ENCODE peak calls at places on chromosomes 5 and 9, in five cellular contexts. One of them, this sample, is unnamed. For H3K9me3, the result is how much of the 10 kb centered on the place peaks cover.

GRCh38 chr9:29564564-29564963 is 1991.3 kb upstream of the C9orf72 start:
- DNase-seq in HCT116: no peak
- DNase-seq in MM.1S: no peak
- DNase-seq in CD4-positive, CD25-positive, alpha-beta regulatory T cell: no peak
- DNase-seq in fibroblast of lung: no peak
- DNase-seq in this sample: no peak

GRCh38 chr9:135602789-135603481 is 36.4 kb downstream of the GLT6D1 start:
- DNase-seq in MM.1S: peak
- DNase-seq in fibroblast of lung: peak
- DNase-seq in CD4-positive, CD25-positive, alpha-beta regulatory T cell: peak
- DNase-seq in HCT116: peak
- DNase-seq in this sample: no peak

GRCh38 chr5:177071671-177072385 is 14.9 kb upstream of the FGFR4 start:
- DNase-seq in MM.1S: peak
- DNase-seq in fibroblast of lung: peak
- DNase-seq in HCT116: peak
- DNase-seq in CD4-positive, CD25-positive, alpha-beta regulatory T cell: peak
- DNase-seq in this sample: peak

GRCh38 chr9:121619989-121620673 is 31.3 kb upstream of the DAB2IP start:
- DNase-seq in HCT116: no peak
- DNase-seq in CD4-positive, CD25-positive, alpha-beta regulatory T cell: no peak
- DNase-seq in MM.1S: no peak
- DNase-seq in fibroblast of lung: no peak
- DNase-seq in this sample: no peak

GRCh38 chr9:18256574-18256973 is 217.4 kb upstream of the ADAMTSL1 start:
- DNase-seq in MM.1S: no peak
- DNase-seq in fibroblast of lung: no peak
- DNase-seq in CD4-positive, CD25-positive, alpha-beta regulatory T cell: no peak
- DNase-seq in HCT116: no peak
- DNase-seq in this sample: no peak

GRCh38 chr5:120419110-120419509 is 45.0 kb upstream of the PRR16 start:
- DNase-seq in fibroblast of lung: peak
- DNase-seq in HCT116: no peak
- DNase-seq in CD4-positive, CD25-positive, alpha-beta regulatory T cell: no peak
- DNase-seq in MM.1S: no peak
- DNase-seq in this sample: no peak

GRCh38 chr9:96383165-96383939 is at the start of gene SLC35D2:
- DNase-seq in CD4-positive, CD25-positive, alpha-beta regulatory T cell: peak
- DNase-seq in MM.1S: no peak
- DNase-seq in HCT116: no peak
- DNase-seq in fibroblast of lung: peak
- DNase-seq in this sample: no peak

GRCh38 chr5:6719417-6719816 is 6.2 kb downstream of the TENT4A start:
- DNase-seq in fibroblast of lung: no peak
- DNase-seq in MM.1S: no peak
- DNase-seq in CD4-positive, CD25-positive, alpha-beta regulatory T cell: no peak
- DNase-seq in HCT116: no peak
- DNase-seq in this sample: no peak

GRCh38 chr9:76023715-76024195 is 133.3 kb downstream of the PCSK5 start:
- DNase-seq in MM.1S: peak
- DNase-seq in HCT116: peak
- DNase-seq in fibroblast of lung: peak
- DNase-seq in CD4-positive, CD25-positive, alpha-beta regulatory T cell: peak
- DNase-seq in this sample: peak

GRCh38 chr9:126144617-126145456 is 181.8 kb upstream of the MVB12B start:
- DNase-seq in fibroblast of lung: no peak
- DNase-seq in MM.1S: no peak
- DNase-seq in HCT116: no peak
- DNase-seq in CD4-positive, CD25-positive, alpha-beta regulatory T cell: no peak
- DNase-seq in this sample: no peak

GRCh38 chr9:17219261-17219660 is 84.4 kb downstream of the CNTLN start:
- DNase-seq in MM.1S: no peak
- DNase-seq in fibroblast of lung: peak
- DNase-seq in CD4-positive, CD25-positive, alpha-beta regulatory T cell: no peak
- DNase-seq in HCT116: no peak
- DNase-seq in this sample: no peak

GRCh38 chr9:94846739-94847138 is 120.2 kb downstream of the AOPEP start:
- DNase-seq in fibroblast of lung: no peak
- DNase-seq in CD4-positive, CD25-positive, alpha-beta regulatory T cell: no peak
- DNase-seq in HCT116: no peak
- DNase-seq in MM.1S: no peak
- DNase-seq in this sample: no peak

GRCh38 chr5:61304611-61305369 is 27.3 kb upstream of the ZSWIM6 start:
- DNase-seq in fibroblast of lung: peak
- DNase-seq in HCT116: peak
- DNase-seq in CD4-positive, CD25-positive, alpha-beta regulatory T cell: peak
- DNase-seq in MM.1S: no peak
- DNase-seq in this sample: peak

GRCh38 chr5:128020012-128020411 is 63.6 kb upstream of the SLC12A2 start:
- DNase-seq in CD4-positive, CD25-positive, alpha-beta regulatory T cell: no peak
- DNase-seq in MM.1S: no peak
- DNase-seq in HCT116: no peak
- DNase-seq in fibroblast of lung: no peak
- DNase-seq in this sample: no peak

GRCh38 chr9:133638076-133638475 is 1.9 kb downstream of the DBH start:
- DNase-seq in HCT116: no peak
- DNase-seq in MM.1S: no peak
- DNase-seq in CD4-positive, CD25-positive, alpha-beta regulatory T cell: no peak
- DNase-seq in fibroblast of lung: no peak
- DNase-seq in this sample: no peak

GRCh38 chr5:50359187-50359586 is 81.9 kb downstream of the EMB start:
- DNase-seq in MM.1S: no peak
- DNase-seq in HCT116: no peak
- DNase-seq in fibroblast of lung: no peak
- DNase-seq in CD4-positive, CD25-positive, alpha-beta regulatory T cell: no peak
- DNase-seq in this sample: no peak

DNA sequence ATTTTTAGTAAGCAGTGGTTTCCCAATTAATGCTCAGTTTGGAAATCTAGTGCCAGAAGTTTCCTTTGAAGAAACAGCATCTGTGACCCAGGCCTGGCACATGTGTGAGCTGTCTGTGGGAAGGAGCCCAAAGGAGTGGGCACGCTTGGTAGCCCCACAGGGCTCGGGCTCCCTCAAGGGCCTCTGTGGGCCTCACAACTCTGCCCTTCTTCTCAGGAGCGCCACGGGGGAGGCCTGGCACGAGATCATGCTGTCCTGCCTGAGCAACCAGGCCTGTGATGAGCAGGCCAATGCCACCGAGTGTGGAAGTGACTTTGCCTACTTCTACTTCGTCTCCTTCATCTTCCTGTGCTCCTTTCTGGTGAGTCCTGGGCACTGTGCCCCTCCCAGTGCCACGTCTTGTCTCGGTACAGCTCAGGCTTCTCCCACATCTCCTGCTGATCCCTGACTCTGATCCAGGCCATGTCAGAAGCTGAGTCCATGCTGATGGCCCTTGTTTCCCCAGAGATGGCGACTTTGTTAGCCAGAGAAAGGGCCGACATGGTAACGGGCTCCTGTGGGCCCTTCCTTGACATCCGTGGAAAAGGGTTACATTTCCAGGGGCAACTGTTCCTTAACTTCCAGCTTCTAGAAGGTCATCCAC is 200.4 kb downstream of the CACNA1B start:
- DNase-seq in CD4-positive, CD25-positive, alpha-beta regulatory T cell: no peak
- DNase-seq in MM.1S: no peak
- DNase-seq in fibroblast of lung: no peak
- DNase-seq in HCT116: no peak
- DNase-seq in this sample: no peak
- H3K9me3 ChIP-seq in CD4-positive, CD25-positive, alpha-beta regulatory T cell: under half
- H3K9me3 ChIP-seq in MM.1S: under half
- H3K9me3 ChIP-seq in fibroblast of lung: under half
- H3K9me3 ChIP-seq in HCT116: under half
- H3K9me3 ChIP-seq in this sample: under half

GRCh38 chr9:40928803-40929487 is 199.5 kb downstream of the FOXD4L6 start:
- DNase-seq in MM.1S: no peak
- DNase-seq in HCT116: no peak
- DNase-seq in CD4-positive, CD25-positive, alpha-beta regulatory T cell: no peak
- DNase-seq in fibroblast of lung: no peak
- DNase-seq in this sample: no peak
- H3K9me3 ChIP-seq in MM.1S: under half
- H3K9me3 ChIP-seq in HCT116: under half
- H3K9me3 ChIP-seq in CD4-positive, CD25-positive, alpha-beta regulatory T cell: half or more
- H3K9me3 ChIP-seq in fibroblast of lung: under half
- H3K9me3 ChIP-seq in this sample: half or more

DNA sequence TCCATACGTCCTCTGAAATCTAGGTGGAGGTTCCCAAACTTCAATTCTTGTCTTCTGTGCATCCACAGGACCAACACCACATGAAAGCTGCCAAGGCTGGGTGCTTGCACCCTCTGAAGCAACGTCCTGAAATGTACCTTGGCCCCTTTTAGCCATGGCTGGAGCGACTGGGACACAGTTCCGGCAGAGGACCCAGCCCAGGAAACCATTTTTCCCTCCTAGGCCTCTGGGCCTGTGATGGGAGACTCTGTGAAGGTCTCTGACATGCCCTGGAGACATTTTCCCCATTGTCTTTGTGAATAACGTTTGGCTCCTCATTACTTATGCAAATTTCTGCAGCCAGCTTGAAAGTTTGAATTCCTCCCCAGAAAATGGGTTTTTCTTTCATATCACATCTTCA is 261.8 kb upstream of the RFX3 start:
- DNase-seq in CD4-positive, CD25-positive, alpha-beta regulatory T cell: no peak
- DNase-seq in HCT116: no peak
- DNase-seq in MM.1S: no peak
- DNase-seq in fibroblast of lung: no peak
- DNase-seq in this sample: no peak
- H3K9me3 ChIP-seq in CD4-positive, CD25-positive, alpha-beta regulatory T cell: under half
- H3K9me3 ChIP-seq in HCT116: under half
- H3K9me3 ChIP-seq in MM.1S: under half
- H3K9me3 ChIP-seq in fibroblast of lung: under half
- H3K9me3 ChIP-seq in this sample: under half

GRCh38 chr5:141150993-141151325 is 1.1 kb downstream of the PCDHB6 start:
- DNase-seq in HCT116: no peak
- DNase-seq in fibroblast of lung: no peak
- DNase-seq in MM.1S: no peak
- DNase-seq in CD4-positive, CD25-positive, alpha-beta regulatory T cell: no peak
- DNase-seq in this sample: no peak
- H3K9me3 ChIP-seq in HCT116: under half
- H3K9me3 ChIP-seq in fibroblast of lung: under half
- H3K9me3 ChIP-seq in MM.1S: under half
- H3K9me3 ChIP-seq in CD4-positive, CD25-positive, alpha-beta regulatory T cell: under half
- H3K9me3 ChIP-seq in this sample: under half

GRCh38 chr5:141345327-141345726 is 1.7 kb downstream of the PCDHGA3 start:
- DNase-seq in HCT116: no peak
- DNase-seq in MM.1S: no peak
- DNase-seq in fibroblast of lung: no peak
- DNase-seq in CD4-positive, CD25-positive, alpha-beta regulatory T cell: no peak
- DNase-seq in this sample: no peak
- H3K9me3 ChIP-seq in HCT116: under half
- H3K9me3 ChIP-seq in MM.1S: under half
- H3K9me3 ChIP-seq in fibroblast of lung: under half
- H3K9me3 ChIP-seq in CD4-positive, CD25-positive, alpha-beta regulatory T cell: under half
- H3K9me3 ChIP-seq in this sample: under half